ENCODE peak calls at places on chromosomes 5 and 9, in eight cellular contexts. One of them, this sample, is unnamed.

GRCh38 chr5:126645132-126645531 is 44.4 kb downstream of the PHAX start:
- DNase-seq in mesenchymal stem cell: no peak
- DNase-seq in dorsolateral prefrontal cortex: no peak
- DNase-seq in kidney epithelial cell: no peak
- DNase-seq in CD4-positive, CD25-positive, alpha-beta regulatory T cell: no peak
- DNase-seq in effector memory CD4-positive, alpha-beta T cell: no peak
- DNase-seq in uterus: no peak
- DNase-seq in CD8-positive, alpha-beta T cell: no peak
- DNase-seq in this sample: no peak

GRCh38 chr5:69138796-69139195 is 28.2 kb upstream of the CCNB1 start:
- DNase-seq in mesenchymal stem cell: no peak
- DNase-seq in dorsolateral prefrontal cortex: no peak
- DNase-seq in kidney epithelial cell: no peak
- DNase-seq in CD4-positive, CD25-positive, alpha-beta regulatory T cell: no peak
- DNase-seq in effector memory CD4-positive, alpha-beta T cell: no peak
- DNase-seq in uterus: no peak
- DNase-seq in CD8-positive, alpha-beta T cell: no peak
- DNase-seq in this sample: no peak

GRCh38 chr9:35611230-35611797 is 6.3 kb downstream of the TESK1 start:
- DNase-seq in mesenchymal stem cell: peak
- DNase-seq in dorsolateral prefrontal cortex: no peak
- DNase-seq in kidney epithelial cell: no peak
- DNase-seq in CD4-positive, CD25-positive, alpha-beta regulatory T cell: peak
- DNase-seq in effector memory CD4-positive, alpha-beta T cell: no peak
- DNase-seq in uterus: no peak
- DNase-seq in CD8-positive, alpha-beta T cell: peak
- DNase-seq in this sample: peak

GRCh38 chr5:132763369-132764036 is 13.5 kb downstream of the SEPTIN8 start:
- DNase-seq in mesenchymal stem cell: no peak
- DNase-seq in dorsolateral prefrontal cortex: no peak
- DNase-seq in kidney epithelial cell: no peak
- DNase-seq in CD4-positive, CD25-positive, alpha-beta regulatory T cell: no peak
- DNase-seq in effector memory CD4-positive, alpha-beta T cell: no peak
- DNase-seq in uterus: no peak
- DNase-seq in CD8-positive, alpha-beta T cell: no peak
- DNase-seq in this sample: no peak

GRCh38 chr9:134205636-134206316 is 41.4 kb upstream of the RNU6ATAC start:
- DNase-seq in mesenchymal stem cell: peak
- DNase-seq in dorsolateral prefrontal cortex: peak
- DNase-seq in kidney epithelial cell: no peak
- DNase-seq in CD4-positive, CD25-positive, alpha-beta regulatory T cell: no peak
- DNase-seq in effector memory CD4-positive, alpha-beta T cell: no peak
- DNase-seq in uterus: peak
- DNase-seq in CD8-positive, alpha-beta T cell: no peak
- DNase-seq in this sample: no peak

GRCh38 chr9:6224393-6225154 is 9.0 kb downstream of the IL33 start:
- DNase-seq in mesenchymal stem cell: no peak
- DNase-seq in dorsolateral prefrontal cortex: no peak
- DNase-seq in kidney epithelial cell: no peak
- DNase-seq in CD4-positive, CD25-positive, alpha-beta regulatory T cell: no peak
- DNase-seq in effector memory CD4-positive, alpha-beta T cell: no peak
- DNase-seq in uterus: no peak
- DNase-seq in CD8-positive, alpha-beta T cell: no peak
- DNase-seq in this sample: no peak

GRCh38 chr9:16039988-16040761 is 487.3 kb downstream of the CCDC171 start:
- DNase-seq in mesenchymal stem cell: peak
- DNase-seq in dorsolateral prefrontal cortex: no peak
- DNase-seq in kidney epithelial cell: peak
- DNase-seq in CD4-positive, CD25-positive, alpha-beta regulatory T cell: no peak
- DNase-seq in effector memory CD4-positive, alpha-beta T cell: no peak
- DNase-seq in uterus: peak
- DNase-seq in CD8-positive, alpha-beta T cell: no peak
- DNase-seq in this sample: no peak

GRCh38 chr9:132015866-132016265 is 63.8 kb downstream of the MED27 start:
- DNase-seq in mesenchymal stem cell: no peak
- DNase-seq in dorsolateral prefrontal cortex: no peak
- DNase-seq in kidney epithelial cell: no peak
- DNase-seq in CD4-positive, CD25-positive, alpha-beta regulatory T cell: no peak
- DNase-seq in effector memory CD4-positive, alpha-beta T cell: no peak
- DNase-seq in uterus: no peak
- DNase-seq in CD8-positive, alpha-beta T cell: no peak
- DNase-seq in this sample: no peak

GRCh38 chr9:28453918-28454317 is 880.6 kb upstream of the C9orf72 start:
- DNase-seq in mesenchymal stem cell: no peak
- DNase-seq in dorsolateral prefrontal cortex: no peak
- DNase-seq in kidney epithelial cell: no peak
- DNase-seq in CD4-positive, CD25-positive, alpha-beta regulatory T cell: no peak
- DNase-seq in effector memory CD4-positive, alpha-beta T cell: no peak
- DNase-seq in uterus: no peak
- DNase-seq in CD8-positive, alpha-beta T cell: no peak
- DNase-seq in this sample: no peak

GRCh38 chr5:175230299-175230698 is 213.7 kb downstream of the DRD1 start:
- DNase-seq in mesenchymal stem cell: no peak
- DNase-seq in dorsolateral prefrontal cortex: no peak
- DNase-seq in kidney epithelial cell: no peak
- DNase-seq in CD4-positive, CD25-positive, alpha-beta regulatory T cell: no peak
- DNase-seq in effector memory CD4-positive, alpha-beta T cell: no peak
- DNase-seq in uterus: no peak
- DNase-seq in CD8-positive, alpha-beta T cell: no peak
- DNase-seq in this sample: peak

GRCh38 chr9:104743377-104743985 is 4.0 kb upstream of the NIPSNAP3A start:
- DNase-seq in mesenchymal stem cell: peak
- DNase-seq in dorsolateral prefrontal cortex: no peak
- DNase-seq in kidney epithelial cell: no peak
- DNase-seq in CD4-positive, CD25-positive, alpha-beta regulatory T cell: peak
- DNase-seq in effector memory CD4-positive, alpha-beta T cell: no peak
- DNase-seq in uterus: no peak
- DNase-seq in CD8-positive, alpha-beta T cell: no peak
- DNase-seq in this sample: peak

GRCh38 chr5:64188776-64189175 is 23.1 kb downstream of the RNF180 start:
- DNase-seq in mesenchymal stem cell: no peak
- DNase-seq in dorsolateral prefrontal cortex: no peak
- DNase-seq in kidney epithelial cell: no peak
- DNase-seq in CD4-positive, CD25-positive, alpha-beta regulatory T cell: no peak
- DNase-seq in effector memory CD4-positive, alpha-beta T cell: no peak
- DNase-seq in uterus: no peak
- DNase-seq in CD8-positive, alpha-beta T cell: no peak
- DNase-seq in this sample: no peak

GRCh38 chr5:116420540-116420939 is 154.1 kb downstream of the SEMA6A start:
- DNase-seq in mesenchymal stem cell: no peak
- DNase-seq in dorsolateral prefrontal cortex: no peak
- DNase-seq in kidney epithelial cell: no peak
- DNase-seq in CD4-positive, CD25-positive, alpha-beta regulatory T cell: no peak
- DNase-seq in effector memory CD4-positive, alpha-beta T cell: no peak
- DNase-seq in uterus: peak
- DNase-seq in CD8-positive, alpha-beta T cell: no peak
- DNase-seq in this sample: no peak

GRCh38 chr9:34651876-34652602 is at the start of gene IL11RA:
- DNase-seq in mesenchymal stem cell: peak
- DNase-seq in dorsolateral prefrontal cortex: peak
- DNase-seq in kidney epithelial cell: no peak
- DNase-seq in CD4-positive, CD25-positive, alpha-beta regulatory T cell: no peak
- DNase-seq in effector memory CD4-positive, alpha-beta T cell: no peak
- DNase-seq in uterus: peak
- DNase-seq in CD8-positive, alpha-beta T cell: no peak
- DNase-seq in this sample: no peak

GRCh38 chr5:110289213-110289810 is 437.2 kb downstream of the TMEM232 start:
- DNase-seq in mesenchymal stem cell: no peak
- DNase-seq in dorsolateral prefrontal cortex: no peak
- DNase-seq in kidney epithelial cell: no peak
- DNase-seq in CD4-positive, CD25-positive, alpha-beta regulatory T cell: no peak
- DNase-seq in effector memory CD4-positive, alpha-beta T cell: no peak
- DNase-seq in uterus: no peak
- DNase-seq in CD8-positive, alpha-beta T cell: no peak
- DNase-seq in this sample: no peak

GRCh38 chr5:110288766-110289165 is 437.7 kb downstream of the TMEM232 start:
- DNase-seq in mesenchymal stem cell: peak
- DNase-seq in dorsolateral prefrontal cortex: no peak
- DNase-seq in kidney epithelial cell: no peak
- DNase-seq in CD4-positive, CD25-positive, alpha-beta regulatory T cell: no peak
- DNase-seq in effector memory CD4-positive, alpha-beta T cell: no peak
- DNase-seq in uterus: no peak
- DNase-seq in CD8-positive, alpha-beta T cell: no peak
- DNase-seq in this sample: no peak
- H3K4me3 ChIP-seq in mesenchymal stem cell: no peak
- H3K4me3 ChIP-seq in dorsolateral prefrontal cortex: no peak
- H3K4me3 ChIP-seq in kidney epithelial cell: no peak
- H3K4me3 ChIP-seq in CD4-positive, CD25-positive, alpha-beta regulatory T cell: no peak
- H3K4me3 ChIP-seq in effector memory CD4-positive, alpha-beta T cell: no peak
- H3K4me3 ChIP-seq in uterus: no peak
- H3K4me3 ChIP-seq in CD8-positive, alpha-beta T cell: no peak
- H3K4me3 ChIP-seq in this sample: no peak

GRCh38 chr5:176744584-176744965 is 65.8 kb upstream of the UNC5A start:
- DNase-seq in mesenchymal stem cell: no peak
- DNase-seq in dorsolateral prefrontal cortex: peak
- DNase-seq in kidney epithelial cell: no peak
- DNase-seq in CD4-positive, CD25-positive, alpha-beta regulatory T cell: no peak
- DNase-seq in effector memory CD4-positive, alpha-beta T cell: no peak
- DNase-seq in uterus: no peak
- DNase-seq in CD8-positive, alpha-beta T cell: no peak
- DNase-seq in this sample: no peak

GRCh38 chr5:176742246-176743105 is 67.9 kb upstream of the UNC5A start:
- DNase-seq in mesenchymal stem cell: no peak
- DNase-seq in dorsolateral prefrontal cortex: no peak
- DNase-seq in kidney epithelial cell: no peak
- DNase-seq in CD4-positive, CD25-positive, alpha-beta regulatory T cell: no peak
- DNase-seq in effector memory CD4-positive, alpha-beta T cell: no peak
- DNase-seq in uterus: no peak
- DNase-seq in CD8-positive, alpha-beta T cell: no peak
- DNase-seq in this sample: no peak

GRCh38 chr5:176743136-176743827 is 67.1 kb upstream of the UNC5A start:
- DNase-seq in mesenchymal stem cell: no peak
- DNase-seq in dorsolateral prefrontal cortex: peak
- DNase-seq in kidney epithelial cell: no peak
- DNase-seq in CD4-positive, CD25-positive, alpha-beta regulatory T cell: no peak
- DNase-seq in effector memory CD4-positive, alpha-beta T cell: no peak
- DNase-seq in uterus: no peak
- DNase-seq in CD8-positive, alpha-beta T cell: no peak
- DNase-seq in this sample: no peak

GRCh38 chr5:176741566-176742211 is 68.7 kb upstream of the UNC5A start:
- DNase-seq in mesenchymal stem cell: no peak
- DNase-seq in dorsolateral prefrontal cortex: peak
- DNase-seq in kidney epithelial cell: no peak
- DNase-seq in CD4-positive, CD25-positive, alpha-beta regulatory T cell: no peak
- DNase-seq in effector memory CD4-positive, alpha-beta T cell: no peak
- DNase-seq in uterus: no peak
- DNase-seq in CD8-positive, alpha-beta T cell: no peak
- DNase-seq in this sample: no peak

GRCh38 chr5:176743828-176744583 is 66.4 kb upstream of the UNC5A start:
- DNase-seq in mesenchymal stem cell: no peak
- DNase-seq in dorsolateral prefrontal cortex: peak
- DNase-seq in kidney epithelial cell: no peak
- DNase-seq in CD4-positive, CD25-positive, alpha-beta regulatory T cell: no peak
- DNase-seq in effector memory CD4-positive, alpha-beta T cell: no peak
- DNase-seq in uterus: no peak
- DNase-seq in CD8-positive, alpha-beta T cell: no peak
- DNase-seq in this sample: no peak
- H3K4me3 ChIP-seq in mesenchymal stem cell: no peak
- H3K4me3 ChIP-seq in dorsolateral prefrontal cortex: peak
- H3K4me3 ChIP-seq in kidney epithelial cell: no peak
- H3K4me3 ChIP-seq in CD4-positive, CD25-positive, alpha-beta regulatory T cell: no peak
- H3K4me3 ChIP-seq in effector memory CD4-positive, alpha-beta T cell: no peak
- H3K4me3 ChIP-seq in uterus: no peak
- H3K4me3 ChIP-seq in CD8-positive, alpha-beta T cell: no peak
- H3K4me3 ChIP-seq in this sample: no peak

DNA sequence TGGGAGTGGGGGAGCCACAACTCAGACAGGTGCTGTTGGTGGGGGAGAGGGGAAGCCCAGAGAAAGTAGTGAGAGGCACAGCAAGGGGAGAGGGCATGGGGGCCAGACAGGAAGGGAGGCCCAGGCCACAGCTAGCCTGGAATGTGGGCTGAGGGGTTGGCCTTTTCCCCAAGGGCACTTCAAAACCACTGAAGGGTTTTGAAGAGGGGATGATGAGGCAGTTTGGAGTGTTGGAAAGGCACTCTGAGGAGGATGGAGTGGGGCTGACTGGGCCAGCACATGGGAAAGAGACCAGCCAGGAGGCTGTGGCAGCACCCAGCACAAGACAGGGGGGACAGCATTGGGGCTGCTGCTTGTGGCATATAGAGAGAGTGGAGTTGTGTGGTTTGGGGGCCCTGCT is 3.8 kb downstream of the PSD2 start:
- DNase-seq in mesenchymal stem cell: no peak
- DNase-seq in dorsolateral prefrontal cortex: no peak
- DNase-seq in kidney epithelial cell: no peak
- DNase-seq in CD4-positive, CD25-positive, alpha-beta regulatory T cell: no peak
- DNase-seq in effector memory CD4-positive, alpha-beta T cell: no peak
- DNase-seq in uterus: no peak
- DNase-seq in CD8-positive, alpha-beta T cell: no peak
- DNase-seq in this sample: no peak
- H3K4me3 ChIP-seq in mesenchymal stem cell: no peak
- H3K4me3 ChIP-seq in dorsolateral prefrontal cortex: no peak
- H3K4me3 ChIP-seq in kidney epithelial cell: no peak
- H3K4me3 ChIP-seq in CD4-positive, CD25-positive, alpha-beta regulatory T cell: no peak
- H3K4me3 ChIP-seq in effector memory CD4-positive, alpha-beta T cell: no peak
- H3K4me3 ChIP-seq in uterus: no peak
- H3K4me3 ChIP-seq in CD8-positive, alpha-beta T cell: no peak
- H3K4me3 ChIP-seq in this sample: no peak

GRCh38 chr5:81242906-81243436 is 9.8 kb downstream of the CKMT2 start:
- DNase-seq in mesenchymal stem cell: no peak
- DNase-seq in dorsolateral prefrontal cortex: no peak
- DNase-seq in kidney epithelial cell: no peak
- DNase-seq in CD4-positive, CD25-positive, alpha-beta regulatory T cell: no peak
- DNase-seq in effector memory CD4-positive, alpha-beta T cell: no peak
- DNase-seq in uterus: no peak
- DNase-seq in CD8-positive, alpha-beta T cell: no peak
- DNase-seq in this sample: no peak

GRCh38 chr5:81249240-81249639 is 16.1 kb downstream of the CKMT2 start:
- DNase-seq in mesenchymal stem cell: no peak
- DNase-seq in dorsolateral prefrontal cortex: no peak
- DNase-seq in kidney epithelial cell: no peak
- DNase-seq in CD4-positive, CD25-positive, alpha-beta regulatory T cell: no peak
- DNase-seq in effector memory CD4-positive, alpha-beta T cell: no peak
- DNase-seq in uterus: no peak
- DNase-seq in CD8-positive, alpha-beta T cell: no peak
- DNase-seq in this sample: no peak

GRCh38 chr5:81244451-81244850 is 11.3 kb downstream of the CKMT2 start:
- DNase-seq in mesenchymal stem cell: no peak
- DNase-seq in dorsolateral prefrontal cortex: no peak
- DNase-seq in kidney epithelial cell: no peak
- DNase-seq in CD4-positive, CD25-positive, alpha-beta regulatory T cell: no peak
- DNase-seq in effector memory CD4-positive, alpha-beta T cell: no peak
- DNase-seq in uterus: no peak
- DNase-seq in CD8-positive, alpha-beta T cell: no peak
- DNase-seq in this sample: no peak

GRCh38 chr5:81247441-81247972 is 14.4 kb downstream of the CKMT2 start:
- DNase-seq in mesenchymal stem cell: peak
- DNase-seq in dorsolateral prefrontal cortex: no peak
- DNase-seq in kidney epithelial cell: peak
- DNase-seq in CD4-positive, CD25-positive, alpha-beta regulatory T cell: no peak
- DNase-seq in effector memory CD4-positive, alpha-beta T cell: no peak
- DNase-seq in uterus: no peak
- DNase-seq in CD8-positive, alpha-beta T cell: no peak
- DNase-seq in this sample: no peak

GRCh38 chr5:81245871-81246235 is 12.7 kb downstream of the CKMT2 start:
- DNase-seq in mesenchymal stem cell: no peak
- DNase-seq in dorsolateral prefrontal cortex: no peak
- DNase-seq in kidney epithelial cell: no peak
- DNase-seq in CD4-positive, CD25-positive, alpha-beta regulatory T cell: no peak
- DNase-seq in effector memory CD4-positive, alpha-beta T cell: no peak
- DNase-seq in uterus: no peak
- DNase-seq in CD8-positive, alpha-beta T cell: no peak
- DNase-seq in this sample: no peak
- H3K4me3 ChIP-seq in mesenchymal stem cell: no peak
- H3K4me3 ChIP-seq in dorsolateral prefrontal cortex: no peak
- H3K4me3 ChIP-seq in kidney epithelial cell: no peak
- H3K4me3 ChIP-seq in CD4-positive, CD25-positive, alpha-beta regulatory T cell: no peak
- H3K4me3 ChIP-seq in effector memory CD4-positive, alpha-beta T cell: no peak
- H3K4me3 ChIP-seq in uterus: no peak
- H3K4me3 ChIP-seq in CD8-positive, alpha-beta T cell: no peak
- H3K4me3 ChIP-seq in this sample: no peak

GRCh38 chr9:136688274-136689107 is 1.2 kb upstream of the AGPAT2 start:
- DNase-seq in mesenchymal stem cell: no peak
- DNase-seq in dorsolateral prefrontal cortex: no peak
- DNase-seq in kidney epithelial cell: no peak
- DNase-seq in CD4-positive, CD25-positive, alpha-beta regulatory T cell: no peak
- DNase-seq in effector memory CD4-positive, alpha-beta T cell: no peak
- DNase-seq in uterus: no peak
- DNase-seq in CD8-positive, alpha-beta T cell: no peak
- DNase-seq in this sample: no peak
- H3K4me3 ChIP-seq in mesenchymal stem cell: no peak
- H3K4me3 ChIP-seq in dorsolateral prefrontal cortex: no peak
- H3K4me3 ChIP-seq in kidney epithelial cell: no peak
- H3K4me3 ChIP-seq in CD4-positive, CD25-positive, alpha-beta regulatory T cell: no peak
- H3K4me3 ChIP-seq in effector memory CD4-positive, alpha-beta T cell: no peak
- H3K4me3 ChIP-seq in uterus: no peak
- H3K4me3 ChIP-seq in CD8-positive, alpha-beta T cell: no peak
- H3K4me3 ChIP-seq in this sample: no peak

This sample was measured in Jurkat, Clone E6-1.